ENCODE peak calls at places on chromosomes 5 and 9, in ten cellular contexts. S, L, A, B, Y, U, D, H, E and T are unnamed samples.

GRCh38 chr5:154308457-154309360 is 118.2 kb downstream of the GALNT10 start:
- DNase-seq in L (no peak), A (no peak), B (peak), E (no peak), Y (peak), S (no peak), U (no peak), H (peak), D (no peak), T (no peak)

GRCh38 chr5:170151105-170151831 is 45.6 kb downstream of the FOXI1 start:
- DNase-seq in L (peak), D (peak), H (peak), S (peak), E (no peak), U (no peak), B (peak), A (no peak), Y (peak), T (no peak)

GRCh38 chr9:127926961-127927456 is 3.6 kb downstream of the PIP5KL1 start:
- DNase-seq in S (no peak), B (no peak), Y (no peak), A (no peak), D (no peak), E (no peak), L (no peak), U (no peak), H (no peak), T (no peak)

GRCh38 chr5:50759526-50760280 is 93.3 kb downstream of the PARP8 start:
- DNase-seq in U (no peak), D (no peak), B (no peak), S (no peak), A (no peak), E (no peak), H (no peak), L (no peak), Y (no peak), T (no peak)

GRCh38 chr5:129097498-129098296 is 3.1 kb downstream of the ISOC1 start:
- DNase-seq in L (no peak), E (no peak), B (no peak), A (no peak), Y (no peak), D (no peak), S (no peak), H (no peak), U (no peak), T (no peak)

GRCh38 chr5:33997331-33997983 is 10.4 kb downstream of the AMACR start:
- DNase-seq in E (peak), S (peak), B (peak), D (peak), L (peak), Y (peak), A (no peak), H (peak), U (peak), T (peak)

GRCh38 chr5:8897316-8897715 is 648.6 kb downstream of the SEMA5A start:
- DNase-seq in H (no peak), S (no peak), A (no peak), L (no peak), E (no peak), B (no peak), U (no peak), Y (no peak), D (no peak), T (no peak)

GRCh38 chr5:111347021-111347420 is 122.8 kb downstream of the CAMK4 start:
- DNase-seq in E (no peak), B (no peak), S (no peak), H (no peak), D (no peak), A (no peak), U (no peak), L (no peak), Y (no peak), T (no peak)

GRCh38 chr9:128420651-128421473 is at the start of gene CERCAM:
- DNase-seq in B (peak), L (peak), S (peak), A (no peak), U (no peak), H (peak), Y (peak), D (peak), E (peak), T (peak)

GRCh38 chr9:123267481-123268239 is 726 bp downstream of the STRBP start:
- DNase-seq in A (no peak), B (no peak), U (no peak), E (no peak), D (no peak), H (no peak), S (peak), L (peak), Y (no peak), T (peak)

GRCh38 chr9:523444-523843 is 308.8 kb downstream of the DOCK8 start:
- DNase-seq in Y (no peak), D (no peak), E (no peak), L (no peak), U (no peak), H (no peak), B (no peak), A (no peak), S (no peak), T (no peak)

GRCh38 chr5:77744116-77744515 is 32.0 kb downstream of the TBCA start:
- DNase-seq in A (no peak), S (no peak), Y (no peak), B (no peak), L (no peak), E (no peak), U (no peak), H (no peak), D (no peak), T (no peak)

GRCh38 chr9:129814432-129815223 is 9.3 kb downstream of the TOR1A start:
- DNase-seq in A (no peak), L (no peak), E (no peak), H (no peak), B (no peak), D (no peak), S (peak), U (no peak), Y (no peak), T (no peak)

GRCh38 chr5:143693691-143694252 is 118.2 kb upstream of the HMHB1 start:
- DNase-seq in A (no peak), U (no peak), S (no peak), B (peak), H (no peak), Y (no peak), L (no peak), D (no peak), E (no peak), T (no peak)

GRCh38 chr5:139670369-139671095 is 22.4 kb downstream of the CXXC5 start:
- DNase-seq in L (no peak), D (no peak), U (no peak), B (peak), Y (no peak), S (no peak), E (no peak), H (peak), A (no peak), T (no peak)

GRCh38 chr9:89686134-89686533 is 81.3 kb downstream of the GADD45G start:
- DNase-seq in E (no peak), H (no peak), S (no peak), A (no peak), U (no peak), B (no peak), Y (no peak), L (peak), D (no peak), T (peak)

GRCh38 chr5:378301-378891 is 56.9 kb downstream of the AHRR start:
- DNase-seq in Y (peak), D (no peak), A (peak), B (peak), H (no peak), U (no peak), L (no peak), S (peak), E (no peak), T (no peak)

GRCh38 chr5:140260089-140260656 is 42.7 kb downstream of the PFDN1 start:
- DNase-seq in B (no peak), D (no peak), L (no peak), H (no peak), E (no peak), A (peak), Y (no peak), S (no peak), U (no peak), T (no peak)

GRCh38 chr5:92561362-92562006 is 1019.5 kb downstream of the NR2F1-AS1 start:
- DNase-seq in H (no peak), Y (peak), B (no peak), D (no peak), U (no peak), S (no peak), L (no peak), E (no peak), A (no peak), T (no peak)

GRCh38 chr5:51902512-51902911 is 519.3 kb downstream of the ISL1 start:
- DNase-seq in S (no peak), B (no peak), Y (no peak), U (no peak), H (no peak), L (no peak), A (no peak), D (no peak), E (no peak), T (no peak)

GRCh38 chr5:1526151-1526631 is 2.4 kb upstream of the LPCAT1 start:
- DNase-seq in D (no peak), A (no peak), Y (no peak), S (peak), L (peak), E (peak), B (no peak), U (peak), H (no peak), T (peak)

GRCh38 chr9:116377179-116377790 is 223.7 kb downstream of the PAPPA start:
- DNase-seq in E (no peak), D (no peak), Y (peak), U (no peak), A (no peak), L (no peak), H (peak), S (no peak), B (peak), T (no peak)

GRCh38 chr9:4689013-4689412 is 9.6 kb downstream of the CDC37L1 start:
- DNase-seq in H (no peak), D (no peak), L (no peak), Y (no peak), B (no peak), S (no peak), A (no peak), E (peak), U (no peak), T (no peak)

GRCh38 chr9:128414461-128414860 is 6.2 kb upstream of the CERCAM start:
- DNase-seq in S (no peak), H (peak), A (no peak), E (no peak), B (no peak), U (no peak), Y (peak), D (no peak), L (no peak), T (no peak)

GRCh38 chr5:71932649-71933338 is 174.5 kb upstream of the MAP1B start:
- DNase-seq in B (peak), A (peak), L (peak), Y (peak), S (no peak), H (peak), D (peak), U (no peak), E (peak), T (no peak)

GRCh38 chr9:130680836-130681768 is 12.5 kb upstream of the EXOSC2 start:
- DNase-seq in A (no peak), E (peak), U (peak), D (peak), S (peak), Y (peak), L (peak), B (peak), H (peak), T (peak)

GRCh38 chr5:91998774-91999173 is 615.7 kb upstream of the ARRDC3 start:
- DNase-seq in U (no peak), A (no peak), E (no peak), D (no peak), Y (no peak), S (no peak), B (no peak), L (no peak), H (no peak), T (no peak)

GRCh38 chr5:157710431-157710830 is 20.8 kb upstream of the THG1L start:
- DNase-seq in B (no peak), A (no peak), E (no peak), S (no peak), Y (no peak), H (no peak), D (no peak), L (no peak), U (no peak), T (no peak)

GRCh38 chr5:17289681-17290619 is 72.5 kb downstream of the BASP1 start:
- DNase-seq in B (no peak), E (no peak), L (no peak), D (no peak), A (peak), Y (no peak), U (no peak), H (no peak), S (no peak), T (no peak)

GRCh38 chr5:173764321-173765029 is 123.7 kb upstream of the CPEB4 start:
- DNase-seq in S (peak), H (peak), D (peak), A (peak), L (peak), U (peak), E (peak), Y (peak), B (peak), T (peak)

GRCh38 chr9:136137321-136138054 is 18.8 kb upstream of the TMEM250 start:
- DNase-seq in B (no peak), U (no peak), A (no peak), Y (peak), S (no peak), E (no peak), D (no peak), L (peak), H (no peak), T (no peak)
- H3K27ac ChIP-seq in B (no peak), U (no peak), A (no peak), Y (no peak), S (no peak), E (no peak), D (no peak), L (peak), H (no peak), T (no peak)

GRCh38 chr5:126093718-126094117 is 329.5 kb upstream of the GRAMD2B start:
- DNase-seq in S (no peak), B (no peak), L (no peak), U (no peak), A (no peak), Y (no peak), D (no peak), E (no peak), H (no peak), T (no peak)
- H3K4me3 ChIP-seq in S (no peak), B (no peak), L (no peak), U (no peak), A (no peak), Y (no peak), D (no peak), E (no peak), H (no peak), T (no peak)

GRCh38 chr5:53424691-53425597 is 55.5 kb upstream of the FST start:
- DNase-seq in S (no peak), E (no peak), B (no peak), D (no peak), L (no peak), A (no peak), Y (peak), H (no peak), U (no peak), T (no peak)
- TF ChIP-seq CTCF in S (no peak), E (no peak), B (no peak), D (no peak), L (no peak), A (no peak), Y (peak), H (no peak), U (no peak), T (no peak)

DNA sequence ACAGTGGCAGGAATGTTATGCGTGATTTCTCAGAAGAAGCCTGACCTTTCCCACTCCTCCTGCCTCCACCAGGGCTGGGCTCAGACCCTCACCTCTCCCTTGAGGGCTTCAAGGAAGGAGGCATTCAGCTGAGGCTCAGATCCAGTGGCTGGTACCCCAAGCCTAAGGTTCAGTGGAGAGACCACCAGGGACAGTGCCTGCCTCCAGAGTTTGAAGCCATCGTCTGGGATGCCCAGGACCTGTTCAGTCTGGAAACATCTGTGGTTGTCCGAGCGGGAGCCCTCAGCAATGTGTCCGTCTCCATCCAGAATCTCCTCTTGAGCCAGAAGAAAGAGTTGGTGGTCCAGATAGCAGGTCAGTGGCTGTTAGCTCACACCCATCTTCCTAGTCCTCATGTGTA is 9.9 kb downstream of the BTNL9 start:
- DNase-seq in B (no peak), A (peak), Y (no peak), L (no peak), H (no peak), D (no peak), S (no peak), E (no peak), U (no peak), T (no peak)
- H3K27ac ChIP-seq in B (no peak), A (no peak), Y (no peak), L (no peak), H (no peak), D (no peak), S (no peak), E (no peak), U (no peak), T (no peak)